ENCODE peak calls at places on chromosomes 5 and 9, in six cellular contexts. V is ovary, J is cardiac muscle cell, Z is GM23248, B is aorta, K is BJ. P is an unnamed sample. For H3K36me3, the result is how much of the 10 kb centered on the place peaks cover.

GRCh38 chr5:42494414-42494813 is 71.2 kb downstream of the GHR start:
- DNase-seq in K (no peak), B (no peak), J (peak), Z (no peak), V (no peak), P (peak)

GRCh38 chr5:143543358-143544255 is 140.1 kb upstream of the NR3C1 start:
- DNase-seq in J (peak), B (no peak), V (no peak), Z (peak), K (no peak), P (peak)

GRCh38 chr5:59097116-59097515 is 514.2 kb downstream of the RAB3C start:
- DNase-seq in K (no peak), J (peak), B (no peak), Z (peak), V (no peak), P (no peak)

GRCh38 chr9:14356376-14356775 is 42.4 kb upstream of the NFIB start:
- DNase-seq in B (no peak), V (no peak), K (no peak), Z (no peak), J (no peak), P (no peak)

GRCh38 chr9:123322771-123323481 is 33.1 kb upstream of the CRB2 start:
- DNase-seq in K (no peak), Z (no peak), V (no peak), J (no peak), B (no peak), P (no peak)

GRCh38 chr5:156208271-156208670 is 118.7 kb upstream of the SGCD start:
- DNase-seq in Z (peak), B (no peak), J (peak), V (no peak), K (no peak), P (no peak)

GRCh38 chr5:143153332-143154119 is 250.0 kb downstream of the NR3C1 start:
- DNase-seq in Z (peak), K (peak), B (peak), V (peak), J (peak), P (no peak)

GRCh38 chr5:126067404-126067803 is 355.8 kb upstream of the GRAMD2B start:
- DNase-seq in B (no peak), Z (no peak), K (no peak), V (no peak), J (no peak), P (no peak)

GRCh38 chr5:14218897-14219573 is 75.9 kb downstream of the TRIO start:
- DNase-seq in J (no peak), V (no peak), K (no peak), Z (peak), B (no peak), P (no peak)

GRCh38 chr5:160311491-160312138 is 749 bp downstream of the CCNJL start:
- DNase-seq in J (peak), V (no peak), K (no peak), B (peak), Z (no peak), P (no peak)

GRCh38 chr5:126718246-126718868 is 58.6 kb upstream of the LMNB1 start:
- DNase-seq in B (no peak), K (no peak), Z (no peak), V (no peak), J (peak), P (no peak)

GRCh38 chr5:34577267-34577666 is 78.9 kb upstream of the RAI14 start:
- DNase-seq in B (no peak), J (no peak), V (no peak), K (no peak), Z (no peak), P (no peak)

GRCh38 chr9:118578467-118578866 is 790.8 kb downstream of the BRINP1 start:
- DNase-seq in K (peak), Z (peak), B (no peak), V (no peak), J (peak), P (peak)

GRCh38 chr5:54883374-54884194 is 101.8 kb downstream of the ESM1 start:
- DNase-seq in V (peak), Z (peak), K (no peak), J (peak), B (peak), P (no peak)

GRCh38 chr9:93345630-93346239 is 105.8 kb upstream of the FAM120A start:
- DNase-seq in Z (no peak), B (no peak), V (no peak), J (no peak), K (no peak), P (no peak)

GRCh38 chr5:149240354-149240998 is 31.2 kb upstream of the AFAP1L1 start:
- DNase-seq in K (no peak), Z (no peak), J (no peak), V (no peak), B (peak), P (peak)

GRCh38 chr5:24832021-24832420 is 187.2 kb upstream of the CDH10 start:
- DNase-seq in V (no peak), K (no peak), Z (peak), B (no peak), J (no peak), P (no peak)

GRCh38 chr9:109880276-109881169 is 100.5 kb downstream of the PALM2AKAP2 start:
- DNase-seq in V (no peak), Z (peak), B (no peak), J (peak), K (no peak), P (peak)

GRCh38 chr5:102755691-102756371 is 726 bp downstream of the PAM start:
- DNase-seq in J (peak), K (no peak), Z (peak), B (peak), V (peak), P (peak)

GRCh38 chr5:169796731-169797130 is 159.7 kb downstream of the DOCK2 start:
- DNase-seq in B (no peak), V (no peak), Z (peak), J (no peak), K (no peak), P (peak)

GRCh38 chr5:84379749-84380148 is 4.9 kb downstream of the EDIL3 start:
- DNase-seq in B (no peak), J (peak), K (no peak), V (no peak), Z (peak), P (no peak)

GRCh38 chr5:149035282-149035882 is 27.5 kb downstream of the SH3TC2 start:
- DNase-seq in B (peak), V (peak), K (no peak), Z (peak), J (peak), P (peak)

GRCh38 chr9:91825422-91825821 is 124.6 kb downstream of the ROR2 start:
- DNase-seq in V (peak), J (peak), Z (peak), B (no peak), K (no peak), P (peak)

GRCh38 chr9:118659011-118659410 is 710.2 kb downstream of the BRINP1 start:
- DNase-seq in K (no peak), Z (no peak), V (no peak), J (no peak), B (no peak), P (peak)

GRCh38 chr5:84885479-84886258 is 501.0 kb upstream of the EDIL3 start:
- DNase-seq in K (no peak), J (peak), V (no peak), B (peak), Z (no peak), P (peak)

GRCh38 chr5:19496056-19496455 is 491.9 kb downstream of the CDH18 start:
- DNase-seq in B (no peak), V (no peak), J (no peak), K (no peak), Z (no peak), P (peak)

GRCh38 chr9:27528886-27529315 is 713 bp downstream of the MOB3B start:
- DNase-seq in J (peak), B (peak), V (peak), K (no peak), Z (peak), P (peak)

GRCh38 chr5:64836786-64837185 is 68.1 kb downstream of the CWC27 start:
- DNase-seq in V (no peak), J (no peak), K (no peak), Z (no peak), B (no peak), P (no peak)

GRCh38 chr5:119070578-119070827 is 384 bp upstream of the DMXL1 start:
- DNase-seq in V (no peak), B (peak), Z (no peak), J (no peak), K (no peak), P (no peak)

DNA sequence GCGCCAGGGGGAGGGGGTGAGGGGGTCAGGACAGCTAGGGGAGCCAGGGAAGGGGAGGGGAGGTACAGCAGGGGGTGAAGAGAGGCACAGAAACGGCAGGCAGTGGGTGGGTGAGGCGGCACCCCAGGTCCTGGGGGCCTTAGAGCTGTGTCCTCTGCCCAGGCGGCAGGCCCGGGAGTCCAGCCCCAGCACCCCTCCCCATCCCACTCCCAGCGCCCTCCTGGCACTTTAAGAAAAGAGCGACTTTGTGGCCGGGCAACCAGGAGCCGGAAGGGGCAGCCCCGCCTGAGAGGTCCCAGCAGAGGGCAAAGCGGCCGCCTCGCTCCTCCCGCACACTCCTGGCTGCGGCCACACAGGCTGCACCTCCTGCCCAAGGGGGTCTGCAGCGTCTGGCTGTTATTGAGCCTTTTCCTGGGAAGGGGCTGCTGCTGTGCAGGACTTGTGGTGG is 42.6 kb downstream of the NACC2 start:
- DNase-seq in B (peak), J (no peak), Z (peak), K (no peak), V (peak), P (no peak)
- H3K4me3 ChIP-seq in B (no peak), J (peak), Z (peak), K (peak), V (peak), P (no peak)

DNA sequence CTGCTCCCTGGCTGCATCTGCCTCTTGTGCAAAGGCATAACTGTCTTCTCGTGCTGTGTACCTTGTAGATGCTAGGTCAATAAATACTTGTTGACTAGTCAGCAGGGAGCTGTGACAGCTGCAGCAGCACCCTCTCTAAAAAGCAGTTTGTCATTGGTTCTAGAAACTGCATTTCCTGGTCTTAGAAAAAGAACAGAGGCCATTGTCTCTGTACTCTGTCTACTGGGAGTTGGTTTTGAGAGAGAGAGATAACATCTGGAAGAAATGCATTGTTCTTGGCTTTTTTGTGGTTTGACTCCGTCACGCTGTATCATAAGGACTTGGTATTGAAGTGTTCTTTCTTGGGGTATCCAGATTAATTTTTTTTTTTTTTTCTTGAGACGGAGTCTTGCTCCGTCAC is 32.3 kb downstream of the SH3GLB2 start:
- DNase-seq in K (no peak), B (no peak), J (peak), V (no peak), Z (no peak), P (no peak)
- H3K36me3 ChIP-seq in K (under half), B (under half), J (half or more), V (under half), Z (under half), P (under half)

DNA sequence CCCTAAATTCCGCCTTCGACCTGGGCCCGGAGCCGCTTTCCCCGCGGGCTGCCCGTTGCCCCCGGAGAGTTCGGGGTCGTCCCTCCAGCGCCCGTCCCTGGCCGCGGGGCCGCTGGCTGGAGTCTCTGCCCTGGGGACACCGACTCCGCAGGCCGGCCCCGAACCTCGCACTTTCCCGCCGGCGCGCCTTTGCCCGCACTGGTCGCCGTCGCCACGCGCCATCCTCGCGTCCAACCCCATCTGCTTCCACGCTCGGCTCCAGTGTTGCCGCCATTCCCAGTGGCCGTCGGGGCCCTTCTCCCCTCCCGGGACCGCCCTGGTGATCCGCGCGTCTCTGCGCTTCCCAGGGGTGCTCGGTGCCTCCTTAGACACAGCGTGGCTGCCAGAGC is 11.0 kb downstream of the LHX3 start:
- DNase-seq in J (no peak), K (no peak), V (no peak), Z (no peak), B (no peak), P (no peak)
- H3K4me3 ChIP-seq in J (no peak), K (no peak), V (no peak), Z (no peak), B (no peak), P (no peak)

GRCh38 chr9:134436356-134436717 is 110.1 kb downstream of the RXRA start:
- DNase-seq in B (no peak), K (no peak), J (no peak), V (no peak), Z (no peak), P (no peak)
- H3K36me3 ChIP-seq in B (under half), K (under half), J (under half), V (under half), Z (under half), P (under half)

GRCh38 chr9:33158555-33159057 is 8.5 kb downstream of the B4GALT1 start:
- DNase-seq in V (no peak), Z (no peak), J (no peak), B (no peak), K (no peak), P (no peak)

GRCh38 chr9:33159058-33159759 is 7.9 kb downstream of the B4GALT1 start:
- DNase-seq in K (no peak), V (peak), J (peak), Z (peak), B (peak), P (peak)

GRCh38 chr9:33155393-33155792 is 11.7 kb downstream of the B4GALT1 start:
- DNase-seq in Z (peak), B (no peak), K (no peak), J (no peak), V (no peak), P (no peak)

GRCh38 chr9:33159760-33160127 is 7.4 kb downstream of the B4GALT1 start:
- DNase-seq in K (peak), J (peak), V (no peak), B (peak), Z (peak), P (peak)

GRCh38 chr9:33157960-33158359 is 9.2 kb downstream of the B4GALT1 start:
- DNase-seq in Z (peak), V (no peak), B (no peak), J (no peak), K (no peak), P (peak)
- H3K4me3 ChIP-seq in Z (no peak), V (no peak), B (no peak), J (no peak), K (no peak), P (no peak)

GRCh38 chr5:95549030-95549429 is 5.7 kb downstream of the SKIC3 start:
- DNase-seq in B (no peak), J (no peak), K (no peak), Z (no peak), V (no peak), P (no peak)
- H3K36me3 ChIP-seq in B (under half), J (under half), K (under half), Z (under half), V (under half), P (under half)

GRCh38 chr5:154758501-154758900 is 3.3 kb downstream of the LARP1 start:
- DNase-seq in V (no peak), J (no peak), K (peak), Z (peak), B (no peak), P (no peak)
- H3K4me3 ChIP-seq in V (peak), J (no peak), K (peak), Z (peak), B (peak), P (peak)

GRCh38 chr5:92119110-92119509 is 736.0 kb upstream of the ARRDC3 start:
- DNase-seq in K (no peak), B (no peak), Z (no peak), J (no peak), V (no peak), P (no peak)
- H3K36me3 ChIP-seq in K (under half), B (under half), Z (under half), J (under half), V (under half), P (under half)

P was measured in bronchial epithelial cell.